ENCODE peak calls at places on chromosomes 13 and 19, in five cellular contexts. M, U, W, H and X are unnamed samples.

GRCh38 chr13:65638572-65639168 is 1591.5 kb downstream of the PCDH9 start:
- DNase-seq in M (no peak), U (peak), W (no peak), H (no peak), X (no peak)

GRCh38 chr19:6376512-6377193 is 920 bp upstream of the PSPN start:
- DNase-seq in M (no peak), U (no peak), W (no peak), H (no peak), X (no peak)

GRCh38 chr19:42193294-42193693 is 24.2 kb downstream of the DEDD2 start:
- DNase-seq in M (no peak), U (no peak), W (no peak), H (no peak), X (no peak)

GRCh38 chr19:1113986-1114483 is 10.2 kb downstream of the GPX4 start:
- DNase-seq in M (no peak), U (no peak), W (no peak), H (no peak), X (no peak)

GRCh38 chr13:111858571-111858970 is 208.4 kb upstream of the SOX1 start:
- DNase-seq in M (no peak), U (no peak), W (no peak), H (no peak), X (no peak)

GRCh38 chr19:1164684-1165531 is 9.2 kb downstream of the SBNO2 start:
- DNase-seq in M (no peak), U (no peak), W (no peak), H (no peak), X (no peak)

GRCh38 chr19:16849168-16849567 is 20.0 kb downstream of the SIN3B start:
- DNase-seq in M (no peak), U (peak), W (no peak), H (no peak), X (no peak)

GRCh38 chr13:29452773-29453574 is 142.5 kb downstream of the SLC7A1 start:
- DNase-seq in M (no peak), U (peak), W (no peak), H (no peak), X (no peak)

GRCh38 chr19:15300533-15301194 is 31.7 kb downstream of the BRD4 start:
- DNase-seq in M (no peak), U (peak), W (no peak), H (no peak), X (no peak)

GRCh38 chr13:110442946-110443632 is 118.4 kb downstream of the RAB20 start:
- DNase-seq in M (no peak), U (peak), W (no peak), H (no peak), X (no peak)

GRCh38 chr19:32041681-32042292 is 303.6 kb upstream of the ZNF507 start:
- DNase-seq in M (no peak), U (no peak), W (no peak), H (no peak), X (no peak)

GRCh38 chr13:109840893-109841287 is 54.5 kb upstream of the IRS2 start:
- DNase-seq in M (no peak), U (no peak), W (no peak), H (no peak), X (no peak)

GRCh38 chr13:30763786-30764440 is 28.6 kb downstream of the ALOX5AP start:
- DNase-seq in M (no peak), U (peak), W (no peak), H (no peak), X (no peak)

GRCh38 chr19:8209111-8209964 is at the start of gene CERS4:
- DNase-seq in M (peak), U (peak), W (peak), H (peak), X (peak)

GRCh38 chr13:24161980-24162517 is 1.5 kb downstream of the SPATA13 start:
- DNase-seq in M (no peak), U (no peak), W (no peak), H (no peak), X (no peak)

GRCh38 chr13:51047434-51048165 is 63.5 kb downstream of the C13orf42 start:
- DNase-seq in M (no peak), U (no peak), W (no peak), H (no peak), X (no peak)

GRCh38 chr19:50511069-50511822 is at the start of gene JOSD2:
- DNase-seq in M (peak), U (peak), W (peak), H (peak), X (peak)

GRCh38 chr13:39051157-39051556 is 12.9 kb downstream of the NHLRC3 start:
- DNase-seq in M (no peak), U (peak), W (no peak), H (no peak), X (no peak)

GRCh38 chr13:88857256-88857655 is 1186.1 kb downstream of the SLITRK5 start:
- DNase-seq in M (no peak), U (no peak), W (no peak), H (no peak), X (no peak)

GRCh38 chr13:30711375-30711774 is 24.0 kb upstream of the ALOX5AP start:
- DNase-seq in M (no peak), U (peak), W (no peak), H (no peak), X (no peak)

GRCh38 chr19:51422053-51422448 is 4.6 kb upstream of the SIGLEC10 start:
- DNase-seq in M (peak), U (peak), W (no peak), H (peak), X (peak)

GRCh38 chr19:4068058-4068966 is 1.6 kb upstream of the ZBTB7A start:
- DNase-seq in M (no peak), U (no peak), W (no peak), H (no peak), X (no peak)

GRCh38 chr19:39246951-39247669 is 1.5 kb downstream of the IFNL4 start:
- DNase-seq in M (no peak), U (peak), W (no peak), H (no peak), X (peak)

GRCh38 chr19:44617481-44617880 is 4.1 kb downstream of the IGSF23 start:
- DNase-seq in M (no peak), U (no peak), W (no peak), H (no peak), X (no peak)

GRCh38 chr19:49182848-49183375 is 25.3 kb downstream of the TRPM4 start:
- DNase-seq in M (no peak), U (no peak), W (no peak), H (no peak), X (no peak)

GRCh38 chr19:42068756-42069571 is 1.0 kb downstream of the GRIK5 start:
- DNase-seq in M (no peak), U (no peak), W (no peak), H (no peak), X (no peak)

GRCh38 chr13:79501538-79502232 is 20.7 kb downstream of the NDFIP2 start:
- DNase-seq in M (no peak), U (peak), W (no peak), H (no peak), X (no peak)

GRCh38 chr19:29832801-29833200 is 21.0 kb downstream of the CCNE1 start:
- DNase-seq in M (no peak), U (no peak), W (no peak), H (no peak), X (no peak)